ENCODE peak calls at places on chromosomes 7 and 10, in four cellular contexts. One of them, this sample, is unnamed.

GRCh38 chr10:122725768-122726167 is 26.1 kb upstream of the C10orf120 start:
- DNase-seq in heart left ventricle: no peak
- DNase-seq in cardiac muscle cell: no peak
- DNase-seq in astrocyte of the cerebellum: no peak
- DNase-seq in this sample: no peak

GRCh38 chr10:62732841-62733653 is 71.5 kb upstream of the ADO start:
- DNase-seq in heart left ventricle: no peak
- DNase-seq in cardiac muscle cell: no peak
- DNase-seq in astrocyte of the cerebellum: peak
- DNase-seq in this sample: no peak

GRCh38 chr7:142375710-142376313 is 118.0 kb upstream of the PRSS58 start:
- DNase-seq in heart left ventricle: no peak
- DNase-seq in cardiac muscle cell: peak
- DNase-seq in astrocyte of the cerebellum: no peak
- DNase-seq in this sample: no peak

GRCh38 chr7:101133621-101134398 is 6.9 kb downstream of the SERPINE1 start:
- DNase-seq in heart left ventricle: no peak
- DNase-seq in cardiac muscle cell: no peak
- DNase-seq in astrocyte of the cerebellum: no peak
- DNase-seq in this sample: peak

GRCh38 chr10:101236376-101237079 is 7.3 kb upstream of the LBX1 start:
- DNase-seq in heart left ventricle: no peak
- DNase-seq in cardiac muscle cell: peak
- DNase-seq in astrocyte of the cerebellum: no peak
- DNase-seq in this sample: no peak

GRCh38 chr10:101693701-101694055 is 1.3 kb downstream of the FBXW4 start:
- DNase-seq in heart left ventricle: no peak
- DNase-seq in cardiac muscle cell: peak
- DNase-seq in astrocyte of the cerebellum: peak
- DNase-seq in this sample: peak

GRCh38 chr10:79937661-79938226 is 11.2 kb downstream of the SFTPD start:
- DNase-seq in heart left ventricle: no peak
- DNase-seq in cardiac muscle cell: no peak
- DNase-seq in astrocyte of the cerebellum: no peak
- DNase-seq in this sample: no peak

GRCh38 chr10:17675638-17676037 is 31.7 kb downstream of the STAM start:
- DNase-seq in heart left ventricle: no peak
- DNase-seq in cardiac muscle cell: no peak
- DNase-seq in astrocyte of the cerebellum: no peak
- DNase-seq in this sample: peak

GRCh38 chr10:98169379-98169778 is 34.9 kb downstream of the R3HCC1L start:
- DNase-seq in heart left ventricle: no peak
- DNase-seq in cardiac muscle cell: no peak
- DNase-seq in astrocyte of the cerebellum: no peak
- DNase-seq in this sample: no peak

GRCh38 chr10:70455213-70455630 is 13.7 kb upstream of the NODAL start:
- DNase-seq in heart left ventricle: no peak
- DNase-seq in cardiac muscle cell: no peak
- DNase-seq in astrocyte of the cerebellum: no peak
- DNase-seq in this sample: no peak

GRCh38 chr7:23246540-23246939 is at the start of gene GPNMB:
- DNase-seq in heart left ventricle: peak
- DNase-seq in cardiac muscle cell: no peak
- DNase-seq in astrocyte of the cerebellum: peak
- DNase-seq in this sample: peak

GRCh38 chr7:91098566-91098965 is 165.7 kb upstream of the FZD1 start:
- DNase-seq in heart left ventricle: no peak
- DNase-seq in cardiac muscle cell: no peak
- DNase-seq in astrocyte of the cerebellum: peak
- DNase-seq in this sample: no peak

GRCh38 chr10:132458595-132459251 is 61.7 kb downstream of the PWWP2B start:
- DNase-seq in heart left ventricle: peak
- DNase-seq in cardiac muscle cell: peak
- DNase-seq in astrocyte of the cerebellum: no peak
- DNase-seq in this sample: no peak

GRCh38 chr10:114628106-114628505 is 30.0 kb downstream of the ABLIM1 start:
- DNase-seq in heart left ventricle: no peak
- DNase-seq in cardiac muscle cell: no peak
- DNase-seq in astrocyte of the cerebellum: no peak
- DNase-seq in this sample: no peak

GRCh38 chr7:134513169-134513752 is 14.1 kb upstream of the AKR1B10 start:
- DNase-seq in heart left ventricle: peak
- DNase-seq in cardiac muscle cell: peak
- DNase-seq in astrocyte of the cerebellum: peak
- DNase-seq in this sample: peak

GRCh38 chr10:99993994-99994689 is 15.6 kb downstream of the DNMBP start:
- DNase-seq in heart left ventricle: peak
- DNase-seq in cardiac muscle cell: no peak
- DNase-seq in astrocyte of the cerebellum: peak
- DNase-seq in this sample: peak

GRCh38 chr10:100872034-100872791 is 40.5 kb upstream of the SLF2 start:
- DNase-seq in heart left ventricle: no peak
- DNase-seq in cardiac muscle cell: peak
- DNase-seq in astrocyte of the cerebellum: peak
- DNase-seq in this sample: peak

GRCh38 chr10:32379314-32379949 is 32.5 kb upstream of the EPC1 start:
- DNase-seq in heart left ventricle: peak
- DNase-seq in cardiac muscle cell: peak
- DNase-seq in astrocyte of the cerebellum: peak
- DNase-seq in this sample: peak

GRCh38 chr10:66671562-66671961 is 254.3 kb upstream of the LRRTM3 start:
- DNase-seq in heart left ventricle: no peak
- DNase-seq in cardiac muscle cell: no peak
- DNase-seq in astrocyte of the cerebellum: no peak
- DNase-seq in this sample: no peak

GRCh38 chr7:151954866-151955820 is 1.1 kb upstream of the GALNTL5 start:
- DNase-seq in heart left ventricle: peak
- DNase-seq in cardiac muscle cell: no peak
- DNase-seq in astrocyte of the cerebellum: no peak
- DNase-seq in this sample: peak

GRCh38 chr7:40177071-40177470 is 42.3 kb downstream of the SUGCT start:
- DNase-seq in heart left ventricle: no peak
- DNase-seq in cardiac muscle cell: no peak
- DNase-seq in astrocyte of the cerebellum: no peak
- DNase-seq in this sample: no peak

GRCh38 chr7:50449881-50450690 is at the start of gene FIGNL1:
- DNase-seq in heart left ventricle: peak
- DNase-seq in cardiac muscle cell: peak
- DNase-seq in astrocyte of the cerebellum: peak
- DNase-seq in this sample: peak

GRCh38 chr10:7333995-7334964 is 76.6 kb downstream of the SFMBT2 start:
- DNase-seq in heart left ventricle: peak
- DNase-seq in cardiac muscle cell: peak
- DNase-seq in astrocyte of the cerebellum: no peak
- DNase-seq in this sample: no peak

GRCh38 chr10:29806350-29806788 is 171.6 kb upstream of the SVIL start:
- DNase-seq in heart left ventricle: no peak
- DNase-seq in cardiac muscle cell: no peak
- DNase-seq in astrocyte of the cerebellum: no peak
- DNase-seq in this sample: peak

GRCh38 chr10:79277579-79277978 is 69.7 kb upstream of the PPIF start:
- DNase-seq in heart left ventricle: no peak
- DNase-seq in cardiac muscle cell: no peak
- DNase-seq in astrocyte of the cerebellum: no peak
- DNase-seq in this sample: no peak

GRCh38 chr10:79184141-79184625 is 115.4 kb downstream of the ZMIZ1 start:
- DNase-seq in heart left ventricle: no peak
- DNase-seq in cardiac muscle cell: no peak
- DNase-seq in astrocyte of the cerebellum: no peak
- DNase-seq in this sample: peak

GRCh38 chr7:94650652-94651051 is 5.3 kb downstream of the SGCE start:
- DNase-seq in heart left ventricle: no peak
- DNase-seq in cardiac muscle cell: no peak
- DNase-seq in astrocyte of the cerebellum: no peak
- DNase-seq in this sample: no peak

GRCh38 chr10:54081950-54082349 is 719.1 kb downstream of the PCDH15 start:
- DNase-seq in heart left ventricle: no peak
- DNase-seq in cardiac muscle cell: no peak
- DNase-seq in astrocyte of the cerebellum: no peak
- DNase-seq in this sample: no peak

GRCh38 chr7:159099711-159100231 is 44.9 kb downstream of the VIPR2 start:
- DNase-seq in heart left ventricle: peak
- DNase-seq in cardiac muscle cell: no peak
- DNase-seq in astrocyte of the cerebellum: no peak
- DNase-seq in this sample: no peak

GRCh38 chr10:123150229-123150985 is 2.5 kb downstream of the HMX2 start:
- DNase-seq in heart left ventricle: no peak
- DNase-seq in cardiac muscle cell: no peak
- DNase-seq in astrocyte of the cerebellum: no peak
- DNase-seq in this sample: no peak

GRCh38 chr10:7274293-7274692 is 136.5 kb downstream of the SFMBT2 start:
- DNase-seq in heart left ventricle: no peak
- DNase-seq in cardiac muscle cell: no peak
- DNase-seq in astrocyte of the cerebellum: no peak
- DNase-seq in this sample: no peak

GRCh38 chr7:46933596-46933995 is 648.3 kb downstream of the TNS3 start:
- DNase-seq in heart left ventricle: no peak
- DNase-seq in cardiac muscle cell: no peak
- DNase-seq in astrocyte of the cerebellum: peak
- DNase-seq in this sample: peak

GRCh38 chr7:30012757-30013156 is 13.7 kb downstream of the FKBP14 start:
- DNase-seq in heart left ventricle: no peak
- DNase-seq in cardiac muscle cell: no peak
- DNase-seq in astrocyte of the cerebellum: no peak
- DNase-seq in this sample: no peak

GRCh38 chr10:131444862-131445461 is 133.4 kb upstream of the TCERG1L start:
- DNase-seq in heart left ventricle: no peak
- DNase-seq in cardiac muscle cell: no peak
- DNase-seq in astrocyte of the cerebellum: no peak
- DNase-seq in this sample: no peak

GRCh38 chr10:77247076-77247561 is 390.5 kb downstream of the KCNMA1 start:
- DNase-seq in heart left ventricle: no peak
- DNase-seq in cardiac muscle cell: no peak
- DNase-seq in astrocyte of the cerebellum: peak
- DNase-seq in this sample: peak

GRCh38 chr7:135978624-135979023 is 1.5 kb upstream of the MTPN start:
- DNase-seq in heart left ventricle: no peak
- DNase-seq in cardiac muscle cell: no peak
- DNase-seq in astrocyte of the cerebellum: no peak
- DNase-seq in this sample: no peak

GRCh38 chr7:12687213-12688171 is at the start of gene ARL4A:
- DNase-seq in heart left ventricle: peak
- DNase-seq in cardiac muscle cell: peak
- DNase-seq in astrocyte of the cerebellum: peak
- DNase-seq in this sample: peak
- TF ChIP-seq CTCF in heart left ventricle: peak
- TF ChIP-seq CTCF in cardiac muscle cell: peak
- TF ChIP-seq CTCF in astrocyte of the cerebellum: peak
- TF ChIP-seq CTCF in this sample: peak

DNA sequence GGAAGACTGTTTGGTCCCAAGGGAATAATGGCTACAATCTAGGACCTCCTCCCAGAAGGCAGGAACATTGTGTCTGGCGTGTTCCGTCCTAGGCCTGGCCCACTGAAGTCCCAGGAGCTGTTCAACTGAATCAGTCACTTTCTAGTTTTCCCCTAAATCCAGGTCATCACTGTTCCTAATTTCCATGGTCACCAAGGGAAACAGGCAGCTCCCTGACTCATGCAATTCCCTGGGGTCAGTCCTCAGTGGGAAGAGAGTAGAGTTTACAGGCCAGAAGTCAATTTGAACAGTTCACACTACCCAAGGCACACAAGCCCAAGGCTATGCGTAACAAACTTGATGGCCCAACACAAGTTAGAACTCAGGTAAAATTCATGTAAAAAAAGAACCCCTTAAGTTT is 44.0 kb downstream of the CREB3L2 start:
- DNase-seq in heart left ventricle: peak
- DNase-seq in cardiac muscle cell: no peak
- DNase-seq in astrocyte of the cerebellum: no peak
- DNase-seq in this sample: peak
- H3K4me3 ChIP-seq in heart left ventricle: no peak
- H3K4me3 ChIP-seq in cardiac muscle cell: no peak
- H3K4me3 ChIP-seq in astrocyte of the cerebellum: no peak
- H3K4me3 ChIP-seq in this sample: no peak

GRCh38 chr7:65216469-65216868 is 157.2 kb upstream of the ZNF92 start:
- DNase-seq in heart left ventricle: peak
- DNase-seq in cardiac muscle cell: peak
- DNase-seq in astrocyte of the cerebellum: peak
- DNase-seq in this sample: peak
- TF ChIP-seq CTCF in heart left ventricle: peak
- TF ChIP-seq CTCF in cardiac muscle cell: peak
- TF ChIP-seq CTCF in astrocyte of the cerebellum: peak
- TF ChIP-seq CTCF in this sample: peak

GRCh38 chr10:129621062-129621461 is 154.0 kb downstream of the MGMT start:
- DNase-seq in heart left ventricle: no peak
- DNase-seq in cardiac muscle cell: no peak
- DNase-seq in astrocyte of the cerebellum: no peak
- DNase-seq in this sample: no peak

GRCh38 chr10:129622736-129623135 is 155.7 kb downstream of the MGMT start:
- DNase-seq in heart left ventricle: no peak
- DNase-seq in cardiac muscle cell: peak
- DNase-seq in astrocyte of the cerebellum: no peak
- DNase-seq in this sample: no peak

GRCh38 chr10:129624526-129624925 is 157.5 kb downstream of the MGMT start:
- DNase-seq in heart left ventricle: no peak
- DNase-seq in cardiac muscle cell: no peak
- DNase-seq in astrocyte of the cerebellum: no peak
- DNase-seq in this sample: no peak

GRCh38 chr10:129617768-129618167 is 150.7 kb downstream of the MGMT start:
- DNase-seq in heart left ventricle: no peak
- DNase-seq in cardiac muscle cell: no peak
- DNase-seq in astrocyte of the cerebellum: no peak
- DNase-seq in this sample: no peak

GRCh38 chr10:129621694-129622093 is 154.7 kb downstream of the MGMT start:
- DNase-seq in heart left ventricle: no peak
- DNase-seq in cardiac muscle cell: no peak
- DNase-seq in astrocyte of the cerebellum: no peak
- DNase-seq in this sample: peak
- H3K4me3 ChIP-seq in heart left ventricle: no peak
- H3K4me3 ChIP-seq in cardiac muscle cell: no peak
- H3K4me3 ChIP-seq in astrocyte of the cerebellum: no peak
- H3K4me3 ChIP-seq in this sample: no peak

DNA sequence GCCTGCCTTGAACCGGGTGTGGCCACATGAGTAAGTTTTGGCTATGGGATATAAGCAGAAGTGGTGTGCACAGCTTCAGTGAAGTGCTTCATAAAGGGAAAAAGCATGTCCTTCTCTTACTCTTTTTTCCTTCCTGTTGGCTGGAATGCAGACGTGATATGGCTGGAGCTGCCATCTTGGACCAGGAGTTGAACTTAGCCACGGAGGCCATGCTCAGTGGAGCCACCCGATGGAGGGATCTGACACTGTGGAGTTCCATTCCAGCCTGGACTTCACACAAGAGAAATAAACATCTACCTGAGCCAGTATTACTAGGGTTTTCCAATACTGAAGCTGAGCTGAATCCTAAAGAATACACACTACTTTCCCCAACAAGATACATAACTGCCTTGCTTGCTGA is 52.3 kb downstream of the CCDC3 start:
- DNase-seq in heart left ventricle: no peak
- DNase-seq in cardiac muscle cell: no peak
- DNase-seq in astrocyte of the cerebellum: no peak
- DNase-seq in this sample: no peak
- TF ChIP-seq CTCF in heart left ventricle: no peak
- TF ChIP-seq CTCF in cardiac muscle cell: peak
- TF ChIP-seq CTCF in astrocyte of the cerebellum: no peak
- TF ChIP-seq CTCF in this sample: no peak

GRCh38 chr7:77648742-77649338 is 47.4 kb upstream of the RSBN1L start:
- DNase-seq in heart left ventricle: no peak
- DNase-seq in cardiac muscle cell: no peak
- DNase-seq in astrocyte of the cerebellum: no peak
- DNase-seq in this sample: no peak
- H3K4me3 ChIP-seq in heart left ventricle: no peak
- H3K4me3 ChIP-seq in cardiac muscle cell: no peak
- H3K4me3 ChIP-seq in astrocyte of the cerebellum: no peak
- H3K4me3 ChIP-seq in this sample: no peak

This sample was measured in foreskin fibroblast.